ENCODE peak calls at places on chromosome 13, in six cellular contexts. One of them, this sample, is unnamed.

GRCh38 chr13:42807236-42807635 is 25.9 kb downstream of the FAM216B start:
- DNase-seq in Peyer's patch: no peak
- DNase-seq in sigmoid colon: no peak
- DNase-seq in body of pancreas: no peak
- DNase-seq in esophagus squamous epithelium: no peak
- DNase-seq in right lobe of liver: no peak
- DNase-seq in this sample: no peak

GRCh38 chr13:40452741-40453665 is 213.4 kb downstream of the FOXO1 start:
- DNase-seq in sigmoid colon: no peak
- DNase-seq in body of pancreas: no peak
- DNase-seq in Peyer's patch: no peak
- DNase-seq in right lobe of liver: no peak
- DNase-seq in esophagus squamous epithelium: no peak
- DNase-seq in this sample: no peak

GRCh38 chr13:113971471-113972231 is 2.2 kb downstream of the C13orf46 start:
- DNase-seq in esophagus squamous epithelium: no peak
- DNase-seq in right lobe of liver: peak; percentile 17
- DNase-seq in body of pancreas: no peak
- DNase-seq in sigmoid colon: peak; percentile 61
- DNase-seq in Peyer's patch: no peak
- DNase-seq in this sample: no peak

GRCh38 chr13:74015137-74015536 is 119.1 kb downstream of the KLF12 start:
- DNase-seq in sigmoid colon: no peak
- DNase-seq in right lobe of liver: no peak
- DNase-seq in esophagus squamous epithelium: no peak
- DNase-seq in body of pancreas: no peak
- DNase-seq in Peyer's patch: no peak
- DNase-seq in this sample: no peak

GRCh38 chr13:111383591-111384440 is 63.4 kb downstream of the TEX29 start:
- DNase-seq in esophagus squamous epithelium: no peak
- DNase-seq in sigmoid colon: no peak
- DNase-seq in body of pancreas: no peak
- DNase-seq in right lobe of liver: no peak
- DNase-seq in Peyer's patch: no peak
- DNase-seq in this sample: peak; percentile 16

GRCh38 chr13:59422646-59423045 is 741.1 kb downstream of the DIAPH3 start:
- DNase-seq in Peyer's patch: no peak
- DNase-seq in sigmoid colon: no peak
- DNase-seq in body of pancreas: no peak
- DNase-seq in right lobe of liver: no peak
- DNase-seq in esophagus squamous epithelium: no peak
- DNase-seq in this sample: no peak

GRCh38 chr13:78586706-78587105 is 16.6 kb downstream of the POU4F1 start:
- DNase-seq in sigmoid colon: no peak
- DNase-seq in body of pancreas: no peak
- DNase-seq in Peyer's patch: no peak
- DNase-seq in right lobe of liver: no peak
- DNase-seq in esophagus squamous epithelium: no peak
- DNase-seq in this sample: peak; percentile 56

GRCh38 chr13:35866801-35867200 is 264.4 kb downstream of the DCLK1 start:
- DNase-seq in sigmoid colon: no peak
- DNase-seq in body of pancreas: no peak
- DNase-seq in right lobe of liver: no peak
- DNase-seq in esophagus squamous epithelium: no peak
- DNase-seq in Peyer's patch: no peak
- DNase-seq in this sample: no peak

GRCh38 chr13:48591889-48592725 is 59.2 kb upstream of the RCBTB2 start:
- DNase-seq in body of pancreas: no peak
- DNase-seq in sigmoid colon: no peak
- DNase-seq in right lobe of liver: no peak
- DNase-seq in Peyer's patch: no peak
- DNase-seq in esophagus squamous epithelium: no peak
- DNase-seq in this sample: no peak

GRCh38 chr13:101204270-101205011 is 211.9 kb downstream of the NALCN start:
- DNase-seq in sigmoid colon: no peak
- DNase-seq in right lobe of liver: no peak
- DNase-seq in Peyer's patch: no peak
- DNase-seq in esophagus squamous epithelium: no peak
- DNase-seq in body of pancreas: no peak
- DNase-seq in this sample: no peak

DNA sequence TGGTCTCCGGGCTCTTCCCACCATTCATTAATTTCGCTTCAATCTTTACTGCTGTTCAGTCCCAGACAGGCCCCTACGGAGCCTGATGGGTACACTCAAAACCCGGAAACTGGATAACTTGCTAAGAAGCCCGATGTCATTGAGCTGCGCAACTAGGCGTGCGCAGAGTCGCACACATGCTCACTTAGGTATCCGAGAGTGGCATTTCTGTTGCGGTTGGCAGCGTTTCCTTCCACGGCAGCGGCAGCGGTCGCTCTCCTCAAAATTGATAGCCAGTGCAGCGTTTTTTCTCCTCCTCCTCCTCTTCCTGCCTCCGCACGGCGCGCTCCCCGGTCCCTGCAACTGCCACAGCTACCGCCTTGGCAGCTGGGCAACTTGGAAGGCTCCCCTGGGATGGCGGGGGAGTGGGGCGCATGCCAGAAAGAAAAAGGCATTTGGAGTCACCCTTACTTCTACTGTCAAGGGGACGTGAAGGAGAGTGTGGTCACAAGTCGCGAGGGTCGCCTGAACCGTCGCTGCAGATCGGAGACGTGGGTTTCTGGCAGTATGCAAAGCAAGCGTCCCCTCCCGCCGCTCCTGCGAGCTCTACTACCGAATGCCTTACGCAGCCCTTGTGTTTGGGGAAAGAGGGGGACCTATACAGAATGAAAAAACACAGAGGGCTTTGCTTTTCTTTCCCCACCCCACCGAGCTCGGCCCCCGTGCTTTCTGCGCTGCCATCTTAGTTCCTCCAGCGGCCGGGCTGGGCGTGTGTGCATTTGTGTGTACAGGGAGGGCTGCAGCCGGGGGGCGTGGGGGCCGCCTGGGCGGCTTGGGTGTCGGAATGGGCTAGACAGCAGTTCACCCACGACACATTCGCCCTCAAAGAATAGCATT is 2.5 kb upstream of the MYCBP2 start:
- DNase-seq in body of pancreas: peak; percentile 93
- DNase-seq in sigmoid colon: peak; percentile 88
- DNase-seq in Peyer's patch: peak; percentile 95
- DNase-seq in esophagus squamous epithelium: peak; percentile 65
- DNase-seq in right lobe of liver: peak; percentile 84
- DNase-seq in this sample: peak; percentile 93
- TF ChIP-seq POLR2A in body of pancreas: peak; percentile 81
- TF ChIP-seq POLR2A in sigmoid colon: peak; percentile 38
- TF ChIP-seq POLR2A in Peyer's patch: peak; percentile 66
- TF ChIP-seq POLR2A in esophagus squamous epithelium: peak; percentile 51
- TF ChIP-seq POLR2A in right lobe of liver: peak; percentile 71
- TF ChIP-seq POLR2A in this sample: no peak

GRCh38 chr13:64277097-64277496 is 2861.4 kb upstream of the PCDH20 start:
- DNase-seq in esophagus squamous epithelium: no peak
- DNase-seq in body of pancreas: no peak
- DNase-seq in right lobe of liver: no peak
- DNase-seq in sigmoid colon: no peak
- DNase-seq in Peyer's patch: no peak
- DNase-seq in this sample: no peak
- H3K9me3 ChIP-seq in esophagus squamous epithelium: no peaks in the 10 kb centered on the region
- H3K9me3 ChIP-seq in body of pancreas: no peaks in the 10 kb centered on the region
- H3K9me3 ChIP-seq in right lobe of liver: no peaks in the 10 kb centered on the region
- H3K9me3 ChIP-seq in sigmoid colon: peaks cover 3% of the 10 kb centered on the region
- H3K9me3 ChIP-seq in Peyer's patch: no peaks in the 10 kb centered on the region
- H3K9me3 ChIP-seq in this sample: no peaks in the 10 kb centered on the region

DNA sequence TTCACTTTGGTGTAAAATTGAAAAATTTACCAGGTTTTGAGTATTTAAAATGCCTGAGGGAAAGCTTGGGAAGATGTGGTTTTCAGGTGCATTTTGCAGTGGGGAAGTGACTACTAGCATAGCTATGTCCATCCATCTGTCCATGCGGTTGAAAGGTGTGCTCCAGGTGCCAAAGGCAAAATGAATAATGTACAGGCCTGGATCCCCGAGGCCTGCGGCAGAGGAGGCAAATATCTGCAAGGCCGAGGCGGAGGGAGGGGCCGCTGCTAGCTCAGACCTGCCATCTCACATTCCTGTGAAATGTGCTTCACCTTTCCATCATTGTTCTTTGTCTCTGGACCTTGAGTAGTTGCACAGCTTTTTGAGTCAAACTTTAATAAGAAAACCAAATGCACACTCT is 65.5 kb downstream of the ERCC5 start:
- DNase-seq in body of pancreas: no peak
- DNase-seq in Peyer's patch: no peak
- DNase-seq in right lobe of liver: no peak
- DNase-seq in sigmoid colon: no peak
- DNase-seq in esophagus squamous epithelium: no peak
- DNase-seq in this sample: peak; percentile 22
- H3K4me1 ChIP-seq in body of pancreas: no peaks in the 10 kb centered on the region
- H3K4me1 ChIP-seq in Peyer's patch: no peaks in the 10 kb centered on the region
- H3K4me1 ChIP-seq in right lobe of liver: peaks cover 5% of the 10 kb centered on the region
- H3K4me1 ChIP-seq in sigmoid colon: no peaks in the 10 kb centered on the region
- H3K4me1 ChIP-seq in esophagus squamous epithelium: peaks cover 8% of the 10 kb centered on the region
- H3K4me1 ChIP-seq in this sample: no peaks in the 10 kb centered on the region

GRCh38 chr13:20570540-20570939 is 3.6 kb downstream of the IFT88 start:
- DNase-seq in sigmoid colon: no peak
- DNase-seq in body of pancreas: no peak
- DNase-seq in Peyer's patch: no peak
- DNase-seq in esophagus squamous epithelium: no peak
- DNase-seq in right lobe of liver: no peak
- DNase-seq in this sample: no peak

GRCh38 chr13:20566424-20566916 is 487 bp upstream of the IFT88 start:
- DNase-seq in sigmoid colon: peak; percentile 86
- DNase-seq in right lobe of liver: no peak
- DNase-seq in Peyer's patch: no peak
- DNase-seq in body of pancreas: peak; percentile 55
- DNase-seq in esophagus squamous epithelium: no peak
- DNase-seq in this sample: no peak

GRCh38 chr13:20567881-20568528 is 1.0 kb downstream of the IFT88 start:
- DNase-seq in esophagus squamous epithelium: no peak
- DNase-seq in Peyer's patch: no peak
- DNase-seq in sigmoid colon: no peak
- DNase-seq in body of pancreas: no peak
- DNase-seq in right lobe of liver: peak; percentile 28
- DNase-seq in this sample: no peak

GRCh38 chr13:20565120-20565736 is 1.7 kb upstream of the IFT88 start:
- DNase-seq in esophagus squamous epithelium: no peak
- DNase-seq in body of pancreas: no peak
- DNase-seq in Peyer's patch: no peak
- DNase-seq in right lobe of liver: no peak
- DNase-seq in sigmoid colon: no peak
- DNase-seq in this sample: no peak

GRCh38 chr13:20566917-20567755 is at the start of gene IFT88:
- DNase-seq in right lobe of liver: peak; percentile 94
- DNase-seq in esophagus squamous epithelium: peak; percentile 64
- DNase-seq in Peyer's patch: peak; percentile 83
- DNase-seq in body of pancreas: peak; percentile 89
- DNase-seq in sigmoid colon: peak; percentile 92
- DNase-seq in this sample: peak; percentile 98
- TF ChIP-seq POLR2A in right lobe of liver: peak; percentile 86
- TF ChIP-seq POLR2A in esophagus squamous epithelium: peak; percentile 53
- TF ChIP-seq POLR2A in Peyer's patch: peak; percentile 71
- TF ChIP-seq POLR2A in body of pancreas: peak; percentile 73
- TF ChIP-seq POLR2A in sigmoid colon: peak; percentile 9
- TF ChIP-seq POLR2A in this sample: peak; percentile 79

This sample was measured in upper lobe of left lung.